ENCODE peak calls at places on chromosomes 12 and 14, in ten cellular contexts. One of them, this sample, is unnamed.

GRCh38 chr12:49049566-49050224 is 10.9 kb downstream of the KMT2D start:
- DNase-seq in GM23338: no peak
- DNase-seq in vagina: no peak
- DNase-seq in sigmoid colon: no peak
- DNase-seq in HL-60: no peak
- DNase-seq in H1: no peak
- DNase-seq in breast epithelium: no peak
- DNase-seq in SK-N-SH: no peak
- DNase-seq in transverse colon: no peak
- DNase-seq in endothelial cell of umbilical vein: peak
- DNase-seq in this sample: peak

GRCh38 chr12:106022568-106023012 is 116.2 kb downstream of the NUAK1 start:
- DNase-seq in GM23338: no peak
- DNase-seq in vagina: no peak
- DNase-seq in sigmoid colon: no peak
- DNase-seq in HL-60: no peak
- DNase-seq in H1: no peak
- DNase-seq in breast epithelium: no peak
- DNase-seq in SK-N-SH: no peak
- DNase-seq in transverse colon: no peak
- DNase-seq in endothelial cell of umbilical vein: peak
- DNase-seq in this sample: no peak

GRCh38 chr14:24348186-24348585 is 8.4 kb upstream of the RIPK3 start:
- DNase-seq in GM23338: no peak
- DNase-seq in vagina: no peak
- DNase-seq in sigmoid colon: no peak
- DNase-seq in HL-60: no peak
- DNase-seq in H1: no peak
- DNase-seq in breast epithelium: no peak
- DNase-seq in SK-N-SH: no peak
- DNase-seq in transverse colon: no peak
- DNase-seq in endothelial cell of umbilical vein: no peak
- DNase-seq in this sample: no peak

GRCh38 chr14:33352821-33353220 is 414.1 kb downstream of the NPAS3 start:
- DNase-seq in GM23338: no peak
- DNase-seq in vagina: no peak
- DNase-seq in sigmoid colon: no peak
- DNase-seq in HL-60: no peak
- DNase-seq in H1: no peak
- DNase-seq in breast epithelium: no peak
- DNase-seq in SK-N-SH: no peak
- DNase-seq in transverse colon: no peak
- DNase-seq in endothelial cell of umbilical vein: no peak
- DNase-seq in this sample: no peak

GRCh38 chr12:76915381-76916169 is 36.8 kb upstream of the CSRP2 start:
- DNase-seq in GM23338: no peak
- DNase-seq in vagina: no peak
- DNase-seq in sigmoid colon: no peak
- DNase-seq in HL-60: no peak
- DNase-seq in H1: no peak
- DNase-seq in breast epithelium: no peak
- DNase-seq in SK-N-SH: no peak
- DNase-seq in transverse colon: no peak
- DNase-seq in endothelial cell of umbilical vein: no peak
- DNase-seq in this sample: no peak

GRCh38 chr12:112381421-112381897 is 772 bp downstream of the HECTD4 start:
- DNase-seq in GM23338: no peak
- DNase-seq in vagina: no peak
- DNase-seq in sigmoid colon: no peak
- DNase-seq in HL-60: no peak
- DNase-seq in H1: no peak
- DNase-seq in breast epithelium: no peak
- DNase-seq in SK-N-SH: no peak
- DNase-seq in transverse colon: peak
- DNase-seq in endothelial cell of umbilical vein: peak
- DNase-seq in this sample: no peak

GRCh38 chr14:65299837-65300236 is 112.7 kb upstream of the FUT8 start:
- DNase-seq in GM23338: no peak
- DNase-seq in vagina: no peak
- DNase-seq in sigmoid colon: no peak
- DNase-seq in HL-60: no peak
- DNase-seq in H1: no peak
- DNase-seq in breast epithelium: no peak
- DNase-seq in SK-N-SH: no peak
- DNase-seq in transverse colon: no peak
- DNase-seq in endothelial cell of umbilical vein: no peak
- DNase-seq in this sample: no peak

GRCh38 chr12:11819643-11820042 is 170.2 kb downstream of the ETV6 start:
- DNase-seq in GM23338: no peak
- DNase-seq in vagina: no peak
- DNase-seq in sigmoid colon: no peak
- DNase-seq in HL-60: no peak
- DNase-seq in H1: no peak
- DNase-seq in breast epithelium: no peak
- DNase-seq in SK-N-SH: no peak
- DNase-seq in transverse colon: no peak
- DNase-seq in endothelial cell of umbilical vein: no peak
- DNase-seq in this sample: no peak

GRCh38 chr12:50621435-50622304 is 116.9 kb downstream of the DIP2B start:
- DNase-seq in GM23338: peak
- DNase-seq in vagina: no peak
- DNase-seq in sigmoid colon: no peak
- DNase-seq in HL-60: no peak
- DNase-seq in H1: no peak
- DNase-seq in breast epithelium: no peak
- DNase-seq in SK-N-SH: no peak
- DNase-seq in transverse colon: peak
- DNase-seq in endothelial cell of umbilical vein: no peak
- DNase-seq in this sample: no peak
- H3K4me3 ChIP-seq in GM23338: peak
- H3K4me3 ChIP-seq in vagina: no peak
- H3K4me3 ChIP-seq in sigmoid colon: no peak
- H3K4me3 ChIP-seq in HL-60: no peak
- H3K4me3 ChIP-seq in H1: no peak
- H3K4me3 ChIP-seq in breast epithelium: no peak
- H3K4me3 ChIP-seq in SK-N-SH: no peak
- H3K4me3 ChIP-seq in transverse colon: no peak
- H3K4me3 ChIP-seq in endothelial cell of umbilical vein: no peak
- H3K4me3 ChIP-seq in this sample: no peak

GRCh38 chr14:75980856-75981255 is 939 bp downstream of the TGFB3 start:
- DNase-seq in GM23338: no peak
- DNase-seq in vagina: no peak
- DNase-seq in sigmoid colon: peak
- DNase-seq in HL-60: no peak
- DNase-seq in H1: no peak
- DNase-seq in breast epithelium: peak
- DNase-seq in SK-N-SH: peak
- DNase-seq in transverse colon: no peak
- DNase-seq in endothelial cell of umbilical vein: no peak
- DNase-seq in this sample: no peak

GRCh38 chr14:75979641-75980422 is 2.0 kb downstream of the TGFB3 start:
- DNase-seq in GM23338: no peak
- DNase-seq in vagina: no peak
- DNase-seq in sigmoid colon: peak
- DNase-seq in HL-60: no peak
- DNase-seq in H1: no peak
- DNase-seq in breast epithelium: no peak
- DNase-seq in SK-N-SH: peak
- DNase-seq in transverse colon: peak
- DNase-seq in endothelial cell of umbilical vein: no peak
- DNase-seq in this sample: no peak

GRCh38 chr14:75978249-75978731 is 3.5 kb downstream of the TGFB3 start:
- DNase-seq in GM23338: no peak
- DNase-seq in vagina: no peak
- DNase-seq in sigmoid colon: peak
- DNase-seq in HL-60: no peak
- DNase-seq in H1: no peak
- DNase-seq in breast epithelium: no peak
- DNase-seq in SK-N-SH: peak
- DNase-seq in transverse colon: peak
- DNase-seq in endothelial cell of umbilical vein: no peak
- DNase-seq in this sample: peak

GRCh38 chr14:75977544-75977943 is 4.3 kb downstream of the TGFB3 start:
- DNase-seq in GM23338: no peak
- DNase-seq in vagina: no peak
- DNase-seq in sigmoid colon: no peak
- DNase-seq in HL-60: no peak
- DNase-seq in H1: no peak
- DNase-seq in breast epithelium: no peak
- DNase-seq in SK-N-SH: no peak
- DNase-seq in transverse colon: no peak
- DNase-seq in endothelial cell of umbilical vein: no peak
- DNase-seq in this sample: no peak

DNA sequence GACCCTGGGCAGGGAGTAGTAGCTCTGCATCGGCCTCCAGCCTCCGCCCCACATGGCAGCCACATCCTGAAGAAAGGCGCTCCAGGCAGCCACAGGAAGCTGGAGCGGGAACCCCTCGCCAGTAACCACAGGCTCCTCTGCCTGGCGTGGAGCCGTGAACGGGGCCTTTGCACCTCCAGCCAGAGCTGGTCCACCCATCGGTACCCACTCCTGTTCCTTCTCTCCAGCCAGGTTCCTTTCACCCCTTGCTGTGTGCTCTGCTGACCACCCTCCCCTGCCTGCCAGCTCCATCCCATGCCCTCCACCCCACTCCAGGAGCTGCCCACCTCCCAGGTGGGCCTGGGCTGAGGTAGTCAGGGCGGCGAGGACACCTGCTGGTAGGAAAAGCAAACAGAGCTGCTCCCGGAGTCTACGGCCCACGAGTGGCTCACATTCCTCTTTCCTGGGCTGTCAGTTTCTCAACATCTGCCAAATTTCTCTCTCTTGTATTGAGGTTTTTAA is 2.7 kb downstream of the TGFB3 start:
- DNase-seq in GM23338: peak
- DNase-seq in vagina: no peak
- DNase-seq in sigmoid colon: peak
- DNase-seq in HL-60: no peak
- DNase-seq in H1: no peak
- DNase-seq in breast epithelium: no peak
- DNase-seq in SK-N-SH: peak
- DNase-seq in transverse colon: peak
- DNase-seq in endothelial cell of umbilical vein: no peak
- DNase-seq in this sample: peak
- TF ChIP-seq CTCF in GM23338: peak
- TF ChIP-seq CTCF in vagina: peak
- TF ChIP-seq CTCF in sigmoid colon: peak
- TF ChIP-seq CTCF in HL-60: no peak
- TF ChIP-seq CTCF in H1: peak
- TF ChIP-seq CTCF in breast epithelium: peak
- TF ChIP-seq CTCF in SK-N-SH: peak
- TF ChIP-seq CTCF in transverse colon: peak
- TF ChIP-seq CTCF in endothelial cell of umbilical vein: peak
- TF ChIP-seq CTCF in this sample: no peak

GRCh38 chr12:53292441-53292840 is 2.9 kb upstream of the PFDN5 start:
- DNase-seq in GM23338: no peak
- DNase-seq in vagina: no peak
- DNase-seq in sigmoid colon: no peak
- DNase-seq in HL-60: no peak
- DNase-seq in H1: no peak
- DNase-seq in breast epithelium: no peak
- DNase-seq in SK-N-SH: no peak
- DNase-seq in transverse colon: no peak
- DNase-seq in endothelial cell of umbilical vein: no peak
- DNase-seq in this sample: no peak

GRCh38 chr12:53298154-53298553 is 1.3 kb upstream of the MYG1 start:
- DNase-seq in GM23338: no peak
- DNase-seq in vagina: no peak
- DNase-seq in sigmoid colon: no peak
- DNase-seq in HL-60: no peak
- DNase-seq in H1: no peak
- DNase-seq in breast epithelium: no peak
- DNase-seq in SK-N-SH: no peak
- DNase-seq in transverse colon: no peak
- DNase-seq in endothelial cell of umbilical vein: peak
- DNase-seq in this sample: no peak

GRCh38 chr12:53295891-53296219 is 513 bp downstream of the PFDN5 start:
- DNase-seq in GM23338: no peak
- DNase-seq in vagina: no peak
- DNase-seq in sigmoid colon: no peak
- DNase-seq in HL-60: no peak
- DNase-seq in H1: no peak
- DNase-seq in breast epithelium: no peak
- DNase-seq in SK-N-SH: no peak
- DNase-seq in transverse colon: no peak
- DNase-seq in endothelial cell of umbilical vein: no peak
- DNase-seq in this sample: no peak

GRCh38 chr12:53299101-53299453 is 418 bp upstream of the MYG1 start:
- DNase-seq in GM23338: no peak
- DNase-seq in vagina: no peak
- DNase-seq in sigmoid colon: no peak
- DNase-seq in HL-60: peak
- DNase-seq in H1: no peak
- DNase-seq in breast epithelium: no peak
- DNase-seq in SK-N-SH: no peak
- DNase-seq in transverse colon: no peak
- DNase-seq in endothelial cell of umbilical vein: peak
- DNase-seq in this sample: no peak

DNA sequence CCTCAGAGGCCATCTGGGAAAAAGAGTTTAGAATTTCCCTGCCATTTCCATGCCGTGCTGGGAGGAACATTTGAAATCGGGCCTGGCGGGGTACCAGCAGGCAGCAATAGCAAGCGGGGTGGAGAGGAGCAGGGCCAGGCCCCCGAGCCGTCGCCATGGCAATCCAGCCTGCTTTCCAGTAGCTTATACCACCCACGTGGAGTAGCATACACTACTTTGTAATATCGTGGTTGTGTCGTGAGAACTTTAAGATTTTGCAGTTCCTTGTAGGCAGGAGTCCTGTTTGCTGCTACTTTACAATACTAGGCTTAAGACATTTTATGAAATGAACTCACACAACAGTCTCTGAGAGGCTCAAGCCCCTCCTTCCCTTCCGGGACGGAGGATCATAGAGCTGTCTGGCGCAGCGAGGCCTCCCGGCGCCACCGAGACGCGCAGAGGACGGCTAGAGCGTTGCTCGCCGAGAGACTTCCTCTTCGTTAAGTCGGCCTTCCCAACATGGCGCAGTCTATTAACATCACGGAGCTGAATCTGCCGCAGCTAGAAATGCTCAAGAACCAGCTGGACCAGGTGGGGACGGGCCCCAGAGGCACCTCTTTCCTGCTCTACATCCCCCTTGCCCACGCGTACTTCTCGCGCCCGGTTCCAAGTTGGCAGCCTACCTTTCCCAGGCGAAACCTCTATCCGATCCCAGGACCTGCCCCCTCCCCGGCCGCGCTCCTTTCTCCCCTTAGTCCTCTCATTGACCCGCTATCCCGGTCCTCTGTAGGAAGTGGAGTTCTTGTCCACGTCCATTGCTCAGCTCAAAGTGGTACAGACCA is at the start of gene PFDN5:
- DNase-seq in GM23338: peak
- DNase-seq in vagina: no peak
- DNase-seq in sigmoid colon: peak
- DNase-seq in HL-60: peak
- DNase-seq in H1: peak
- DNase-seq in breast epithelium: peak
- DNase-seq in SK-N-SH: peak
- DNase-seq in transverse colon: peak
- DNase-seq in endothelial cell of umbilical vein: peak
- DNase-seq in this sample: peak
- TF ChIP-seq POLR2AphosphoS5 in GM23338: peak
- TF ChIP-seq POLR2AphosphoS5 in vagina: peak
- TF ChIP-seq POLR2AphosphoS5 in sigmoid colon: peak
- TF ChIP-seq POLR2AphosphoS5 in HL-60: peak
- TF ChIP-seq POLR2AphosphoS5 in H1: peak
- TF ChIP-seq POLR2AphosphoS5 in breast epithelium: peak
- TF ChIP-seq POLR2AphosphoS5 in SK-N-SH: peak
- TF ChIP-seq POLR2AphosphoS5 in transverse colon: peak
- TF ChIP-seq POLR2AphosphoS5 in endothelial cell of umbilical vein: peak
- TF ChIP-seq POLR2AphosphoS5 in this sample: peak

GRCh38 chr12:6959376-6960290 is 8.5 kb downstream of the PTPN6 start:
- DNase-seq in GM23338: no peak
- DNase-seq in vagina: no peak
- DNase-seq in sigmoid colon: peak
- DNase-seq in HL-60: peak
- DNase-seq in H1: no peak
- DNase-seq in breast epithelium: no peak
- DNase-seq in SK-N-SH: no peak
- DNase-seq in transverse colon: no peak
- DNase-seq in endothelial cell of umbilical vein: no peak
- DNase-seq in this sample: peak

GRCh38 chr12:6958609-6959375 is 7.6 kb downstream of the PTPN6 start:
- DNase-seq in GM23338: no peak
- DNase-seq in vagina: no peak
- DNase-seq in sigmoid colon: peak
- DNase-seq in HL-60: peak
- DNase-seq in H1: no peak
- DNase-seq in breast epithelium: no peak
- DNase-seq in SK-N-SH: peak
- DNase-seq in transverse colon: peak
- DNase-seq in endothelial cell of umbilical vein: no peak
- DNase-seq in this sample: peak

GRCh38 chr12:6961695-6962284 is 8.7 kb downstream of the PHB2 start:
- DNase-seq in GM23338: peak
- DNase-seq in vagina: no peak
- DNase-seq in sigmoid colon: peak
- DNase-seq in HL-60: no peak
- DNase-seq in H1: no peak
- DNase-seq in breast epithelium: peak
- DNase-seq in SK-N-SH: peak
- DNase-seq in transverse colon: peak
- DNase-seq in endothelial cell of umbilical vein: peak
- DNase-seq in this sample: peak

GRCh38 chr12:6961278-6961694 is 9.2 kb downstream of the PHB2 start:
- DNase-seq in GM23338: no peak
- DNase-seq in vagina: no peak
- DNase-seq in sigmoid colon: peak
- DNase-seq in HL-60: no peak
- DNase-seq in H1: no peak
- DNase-seq in breast epithelium: peak
- DNase-seq in SK-N-SH: peak
- DNase-seq in transverse colon: peak
- DNase-seq in endothelial cell of umbilical vein: no peak
- DNase-seq in this sample: peak

DNA sequence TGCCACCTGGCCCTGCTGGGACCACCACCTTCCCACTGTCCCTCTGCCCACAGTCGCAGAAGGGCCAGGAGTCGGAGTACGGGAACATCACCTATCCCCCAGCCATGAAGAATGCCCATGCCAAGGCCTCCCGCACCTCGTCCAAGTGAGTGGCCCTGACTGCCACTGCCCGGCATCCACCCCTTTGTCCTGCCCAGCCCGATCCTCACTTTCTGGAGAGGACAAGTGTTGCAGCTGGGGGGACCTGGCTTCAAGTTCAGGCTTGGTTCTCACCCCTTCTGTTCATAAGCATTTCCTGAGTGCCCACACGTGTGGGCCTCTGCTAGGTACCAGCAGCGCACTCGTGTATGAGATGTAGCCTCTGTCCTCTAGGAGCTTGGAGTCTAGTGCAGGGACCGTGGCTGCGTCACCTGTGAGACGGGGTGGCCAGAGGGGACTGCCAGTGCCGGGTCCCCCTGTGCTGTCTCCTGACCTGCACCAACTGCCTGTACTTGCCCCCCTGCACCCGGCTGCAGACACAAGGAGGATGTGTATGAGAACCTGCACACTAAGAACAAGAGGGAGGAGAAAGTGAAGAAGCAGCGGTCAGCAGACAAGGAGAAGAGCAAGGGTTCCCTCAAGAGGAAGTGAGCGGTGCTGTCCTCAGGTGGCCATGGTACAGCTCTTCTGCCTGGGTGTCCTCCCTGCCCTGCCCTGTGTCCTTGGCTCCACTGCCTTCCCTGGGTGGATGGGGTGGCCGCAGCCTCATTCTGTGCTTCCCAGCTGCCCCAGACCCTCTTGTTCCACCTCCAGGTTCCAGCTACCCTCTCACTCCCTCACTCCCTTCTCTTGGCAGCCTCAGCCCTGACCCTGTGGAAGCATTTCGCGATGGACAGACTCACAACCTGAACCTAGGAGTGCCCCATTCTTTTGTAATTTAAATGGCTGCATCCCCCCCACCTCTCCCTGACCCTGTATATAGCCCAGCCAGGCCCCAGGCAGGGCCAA is 9.4 kb downstream of the PTPN6 start:
- DNase-seq in GM23338: no peak
- DNase-seq in vagina: no peak
- DNase-seq in sigmoid colon: peak
- DNase-seq in HL-60: no peak
- DNase-seq in H1: no peak
- DNase-seq in breast epithelium: no peak
- DNase-seq in SK-N-SH: peak
- DNase-seq in transverse colon: peak
- DNase-seq in endothelial cell of umbilical vein: no peak
- DNase-seq in this sample: peak
- H3K4me3 ChIP-seq in GM23338: peak
- H3K4me3 ChIP-seq in vagina: peak
- H3K4me3 ChIP-seq in sigmoid colon: no peak
- H3K4me3 ChIP-seq in HL-60: no peak
- H3K4me3 ChIP-seq in H1: peak
- H3K4me3 ChIP-seq in breast epithelium: peak
- H3K4me3 ChIP-seq in SK-N-SH: no peak
- H3K4me3 ChIP-seq in transverse colon: peak
- H3K4me3 ChIP-seq in endothelial cell of umbilical vein: no peak
- H3K4me3 ChIP-seq in this sample: no peak

This sample was measured in spleen.